ENCODE peak calls at places on chromosomes 6 and 20, in six cellular contexts. K, B, C, X, U and L are unnamed samples.

GRCh38 chr20:52130406-52130805 is 61.2 kb downstream of the ZFP64 start:
- DNase-seq in B (no peak), U (no peak), K (no peak), X (no peak), C (no peak), L (no peak)

GRCh38 chr6:70673054-70673453 is 5.4 kb downstream of the SMAP1 start:
- DNase-seq in B (no peak), X (no peak), U (no peak), K (no peak), C (no peak), L (no peak)

GRCh38 chr6:33298773-33299236 is at the start of gene RGL2:
- DNase-seq in U (peak; percentile 88), X (peak; percentile 81), B (no peak), K (peak; percentile 53), C (no peak), L (peak; percentile 79)

GRCh38 chr6:98924647-98925046 is 23.1 kb downstream of the FBXL4 start:
- DNase-seq in K (peak; percentile 49), U (no peak), B (no peak), C (no peak), X (peak; percentile 4), L (no peak)

GRCh38 chr6:133041020-133041419 is 200.1 kb upstream of the EYA4 start:
- DNase-seq in K (no peak), B (no peak), X (peak; percentile 74), C (no peak), U (no peak), L (no peak)

GRCh38 chr6:658244-658643 is 1.3 kb upstream of the HUS1B start:
- DNase-seq in U (no peak), K (no peak), X (no peak), B (peak; percentile 40), C (no peak), L (no peak)

GRCh38 chr6:169051371-169051770 is 202.3 kb downstream of the THBS2 start:
- DNase-seq in U (no peak), X (peak; percentile 97), B (no peak), K (peak; percentile 91), C (no peak), L (no peak)

GRCh38 chr6:53603381-53604121 is 58.6 kb upstream of the GCLC start:
- DNase-seq in C (no peak), B (no peak), X (no peak), U (no peak), K (no peak), L (no peak)

GRCh38 chr6:87700729-87701675 is 1.0 kb downstream of the AKIRIN2 start:
- DNase-seq in C (no peak), B (no peak), X (peak; percentile 65), K (peak; percentile 4), U (peak; percentile 85), L (peak; percentile 64)

GRCh38 chr6:132964868-132965382 is 150.6 kb downstream of the RPS12 start:
- DNase-seq in K (no peak), C (no peak), B (no peak), U (no peak), X (peak; percentile 79), L (no peak)

GRCh38 chr6:142935553-142936517 is 9.1 kb downstream of the HIVEP2 start:
- DNase-seq in B (no peak), U (peak; percentile 55), K (no peak), C (no peak), X (no peak), L (no peak)

GRCh38 chr6:44537306-44538049 is 150.0 kb downstream of the CDC5L start:
- DNase-seq in C (no peak), X (peak; percentile 18), U (no peak), K (no peak), B (no peak), L (peak; percentile 23)

GRCh38 chr20:40811004-40811403 is 122.0 kb upstream of the MAFB start:
- DNase-seq in K (no peak), X (no peak), C (no peak), U (no peak), B (no peak), L (no peak)

GRCh38 chr6:22551280-22551679 is 18.1 kb upstream of the HDGFL1 start:
- DNase-seq in B (no peak), U (no peak), C (no peak), K (no peak), X (no peak), L (no peak)

GRCh38 chr6:169971951-169972651 is 220.7 kb downstream of the ERMARD start:
- DNase-seq in B (no peak), X (no peak), C (no peak), U (no peak), K (no peak), L (peak; percentile 29)

GRCh38 chr20:23379772-23380171 is 17.8 kb downstream of the GZF1 start:
- DNase-seq in X (no peak), U (no peak), C (no peak), K (no peak), B (no peak), L (no peak)

GRCh38 chr20:37394543-37395410 is 48.8 kb downstream of the SRC start:
- DNase-seq in U (no peak), B (no peak), X (no peak), C (no peak), K (no peak), L (no peak)

GRCh38 chr20:35994994-35995453 is 26.6 kb downstream of the CNBD2 start:
- DNase-seq in C (peak; percentile 66), K (peak; percentile 66), B (peak; percentile 35), X (peak; percentile 95), U (peak; percentile 93), L (peak; percentile 87)